ENCODE peak calls at places on chromosomes 4 and X, in seven cellular contexts. K is neuronal stem cell, O is H1, D is H9, V is IMR-90, J is mesenchymal stem cell, B is trophoblast cell. P is an unnamed sample. For H3K4me1, the result is how much of the 10 kb centered on the place peaks cover.

GRCh38 chr4:91116861-91117260 is 989.7 kb downstream of the CCSER1 start:
- DNase-seq in K (no peak), B (peak), O (no peak), V (no peak), D (no peak), J (peak), P (peak)

GRCh38 chr4:169955521-169955920 is 70.7 kb downstream of the MFAP3L start:
- DNase-seq in J (no peak), V (no peak), B (no peak), D (no peak), O (no peak), K (no peak), P (no peak)

GRCh38 chr4:57023104-57023503 is 44.4 kb downstream of the POLR2B start:
- DNase-seq in O (no peak), J (peak), K (no peak), V (peak), B (no peak), D (no peak), P (no peak)

GRCh38 chr4:168994961-168995360 is 15.1 kb downstream of the CBR4 start:
- DNase-seq in D (no peak), O (no peak), K (no peak), B (no peak), V (no peak), J (no peak), P (no peak)

GRCh38 chrX:76555816-76556215 is 128.3 kb downstream of the MAGEE1 start:
- DNase-seq in B (peak), O (peak), J (no peak), V (peak), K (peak), D (peak), P (peak)

GRCh38 chr4:181822005-181822375 is 421.2 kb upstream of the TENM3 start:
- DNase-seq in O (no peak), D (no peak), J (no peak), B (no peak), V (no peak), K (no peak), P (peak)

GRCh38 chr4:102139132-102139573 is 206.1 kb downstream of the SLC39A8 start:
- DNase-seq in K (no peak), J (peak), V (no peak), D (no peak), O (no peak), B (no peak), P (no peak)

GRCh38 chr4:162959056-162959455 is 207.6 kb downstream of the NAF1 start:
- DNase-seq in O (peak), V (no peak), D (peak), B (peak), K (no peak), J (no peak), P (peak)

GRCh38 chr4:114911141-114911540 is 202.3 kb downstream of the NDST4 start:
- DNase-seq in K (no peak), V (no peak), J (no peak), D (no peak), O (no peak), B (no peak), P (no peak)

GRCh38 chr4:39541987-39542632 is 14.9 kb upstream of the UGDH start:
- DNase-seq in O (no peak), D (no peak), V (no peak), B (no peak), K (no peak), J (no peak), P (no peak)

GRCh38 chrX:39688576-39689373 is 409.0 kb downstream of the BCOR start:
- DNase-seq in K (peak), V (peak), O (peak), D (peak), J (peak), B (peak), P (peak)

GRCh38 chr4:169398294-169398693 is 127.5 kb upstream of the SH3RF1 start:
- DNase-seq in V (peak), B (no peak), O (no peak), K (no peak), D (no peak), J (peak), P (no peak)

GRCh38 chrX:136708348-136708747 is 60.4 kb downstream of the CD40LG start:
- DNase-seq in K (no peak), B (peak), V (peak), O (no peak), J (peak), D (no peak), P (no peak)

GRCh38 chrX:43349363-43349762 is 306.7 kb upstream of the MAOA start:
- DNase-seq in B (peak), O (peak), K (peak), D (peak), J (peak), V (peak), P (peak)

GRCh38 chr4:38734886-38735285 is 47.9 kb downstream of the TLR10 start:
- DNase-seq in O (no peak), K (no peak), V (no peak), B (no peak), D (no peak), J (no peak), P (no peak)

GRCh38 chr4:2226261-2226660 is 15.7 kb downstream of the HAUS3 start:
- DNase-seq in K (no peak), D (no peak), O (no peak), B (no peak), V (no peak), J (no peak), P (no peak)

GRCh38 chr4:111323496-111323895 is 700.6 kb upstream of the PITX2 start:
- DNase-seq in J (peak), K (no peak), O (no peak), D (no peak), V (peak), B (peak), P (peak)

GRCh38 chr4:85569730-85570299 is 94.9 kb downstream of the ARHGAP24 start:
- DNase-seq in D (no peak), O (no peak), K (no peak), V (no peak), B (no peak), J (no peak), P (no peak)

GRCh38 chr4:152010680-152011079 is 249.9 kb upstream of the GATB start:
- DNase-seq in O (no peak), V (no peak), D (no peak), J (no peak), K (no peak), B (no peak), P (no peak)

GRCh38 chrX:153934473-153935325 is at the start of gene NAA10:
- DNase-seq in D (peak), K (peak), B (peak), V (peak), O (peak), J (peak), P (peak)

GRCh38 chr4:152735302-152735917 is 44.1 kb downstream of the TIGD4 start:
- DNase-seq in V (peak), D (no peak), J (peak), O (no peak), B (peak), K (no peak), P (peak)

GRCh38 chr4:135735543-135735942 is 1534.0 kb upstream of the PABPC4L start:
- DNase-seq in O (no peak), J (no peak), K (no peak), V (no peak), B (no peak), D (no peak), P (no peak)

GRCh38 chr4:184370711-184371389 is 103.5 kb downstream of the IRF2 start:
- DNase-seq in O (no peak), V (peak), J (no peak), B (no peak), D (no peak), K (no peak), P (no peak)

GRCh38 chr4:140884431-140885058 is 128.4 kb upstream of the TBC1D9 start:
- DNase-seq in O (peak), J (peak), K (peak), B (peak), V (peak), D (peak), P (peak)

GRCh38 chrX:49042581-49043219 is 457 bp downstream of the TFE3 start:
- DNase-seq in B (no peak), D (no peak), J (no peak), V (no peak), K (no peak), O (no peak), P (no peak)

GRCh38 chr4:6634746-6635145 is 5.7 kb upstream of the MRFAP1 start:
- DNase-seq in J (no peak), B (no peak), V (no peak), D (no peak), O (no peak), K (no peak), P (no peak)

GRCh38 chrX:46770817-46771163 is 11.9 kb upstream of the SLC9A7 start:
- DNase-seq in K (no peak), B (peak), V (peak), O (no peak), J (peak), D (no peak), P (peak)

GRCh38 chrX:38275615-38276014 is 51.7 kb downstream of the RPGR start:
- DNase-seq in K (no peak), V (peak), J (peak), O (no peak), D (no peak), B (peak), P (no peak)

GRCh38 chr4:125140966-125141495 is 173.7 kb upstream of the FAT4 start:
- DNase-seq in V (peak), J (peak), O (no peak), D (no peak), B (peak), K (no peak), P (no peak)

GRCh38 chr4:166017804-166018203 is 144.8 kb downstream of the TLL1 start:
- DNase-seq in J (no peak), K (no peak), O (no peak), V (no peak), D (no peak), B (no peak), P (no peak)

GRCh38 chr4:164799410-164799809 is 45.5 kb downstream of the SMIM31 start:
- DNase-seq in B (no peak), V (no peak), K (peak), O (no peak), D (peak), J (no peak), P (no peak)

GRCh38 chrX:140180585-140180984 is 215.3 kb upstream of the CXorf66 start:
- DNase-seq in B (no peak), V (peak), J (no peak), D (no peak), K (no peak), O (no peak), P (no peak)

GRCh38 chr4:186304816-186305520 is 39.0 kb downstream of the F11 start:
- DNase-seq in V (peak), J (no peak), K (no peak), D (no peak), B (no peak), O (no peak), P (peak)

GRCh38 chr4:112532267-112532666 is 16.3 kb upstream of the NEUROG2 start:
- DNase-seq in O (no peak), B (no peak), V (peak), D (no peak), J (no peak), K (no peak), P (no peak)
- H2BK120ac ChIP-seq in O (no peak), B (no peak), V (no peak), D (no peak), J (no peak), K (no peak), P (no peak)

GRCh38 chrX:2699959-2700358 is 8.9 kb downstream of the CD99 start:
- DNase-seq in V (no peak), J (no peak), K (no peak), O (no peak), B (no peak), D (no peak), P (no peak)

GRCh38 chrX:2703991-2704369 is 12.9 kb downstream of the CD99 start:
- DNase-seq in O (no peak), B (no peak), V (no peak), J (no peak), D (no peak), K (no peak), P (peak)

GRCh38 chrX:2698604-2699003 is 7.5 kb downstream of the CD99 start:
- DNase-seq in B (peak), K (no peak), D (no peak), V (no peak), O (no peak), J (no peak), P (no peak)

GRCh38 chrX:2700405-2701320 is 9.6 kb downstream of the CD99 start:
- DNase-seq in V (no peak), D (no peak), B (no peak), K (no peak), O (no peak), J (no peak), P (no peak)

GRCh38 chrX:2701600-2701999 is 10.5 kb downstream of the CD99 start:
- DNase-seq in J (no peak), K (no peak), B (no peak), D (no peak), O (no peak), V (no peak), P (no peak)
- H3K4me1 ChIP-seq in J (under half), K (under half), B (under half), D (under half), O (under half), V (under half), P (under half)

DNA sequence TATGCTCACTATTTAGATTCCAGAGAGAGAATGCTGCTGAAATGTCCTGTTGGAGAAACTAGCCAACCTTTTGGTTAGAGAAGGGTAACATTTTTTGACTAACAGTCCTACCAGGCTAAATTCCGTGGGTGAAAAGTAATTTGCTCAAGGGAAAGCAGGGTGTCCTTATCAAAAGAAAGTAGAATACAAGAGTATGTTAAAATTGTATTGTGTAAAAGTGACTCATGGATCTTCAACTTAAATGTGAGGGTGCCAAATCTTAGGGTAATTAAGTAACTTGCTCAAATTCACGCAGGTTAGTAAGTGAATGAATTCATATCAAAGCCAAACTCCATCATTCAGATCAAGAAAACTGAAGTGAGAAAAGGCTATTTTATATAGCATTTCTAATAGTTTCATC is 81.7 kb downstream of the PCDH7 start:
- DNase-seq in J (no peak), K (no peak), V (no peak), B (no peak), O (no peak), D (no peak), P (no peak)
- H2BK120ac ChIP-seq in J (no peak), K (no peak), V (no peak), B (no peak), O (no peak), D (no peak), P (no peak)

GRCh38 chr4:15925830-15926229 is 12.7 kb downstream of the FGFBP1 start:
- DNase-seq in O (no peak), D (no peak), V (no peak), B (no peak), K (no peak), J (no peak), P (no peak)

GRCh38 chr4:15920723-15921591 is 17.6 kb downstream of the FGFBP1 start:
- DNase-seq in D (no peak), J (peak), B (peak), K (no peak), O (no peak), V (peak), P (no peak)

GRCh38 chr4:15917297-15917696 is 21.2 kb downstream of the FGFBP1 start:
- DNase-seq in B (no peak), J (no peak), O (no peak), D (no peak), V (no peak), K (no peak), P (no peak)

GRCh38 chr4:15918484-15919129 is 19.9 kb downstream of the FGFBP1 start:
- DNase-seq in V (no peak), O (no peak), B (peak), J (no peak), K (no peak), D (no peak), P (no peak)

DNA sequence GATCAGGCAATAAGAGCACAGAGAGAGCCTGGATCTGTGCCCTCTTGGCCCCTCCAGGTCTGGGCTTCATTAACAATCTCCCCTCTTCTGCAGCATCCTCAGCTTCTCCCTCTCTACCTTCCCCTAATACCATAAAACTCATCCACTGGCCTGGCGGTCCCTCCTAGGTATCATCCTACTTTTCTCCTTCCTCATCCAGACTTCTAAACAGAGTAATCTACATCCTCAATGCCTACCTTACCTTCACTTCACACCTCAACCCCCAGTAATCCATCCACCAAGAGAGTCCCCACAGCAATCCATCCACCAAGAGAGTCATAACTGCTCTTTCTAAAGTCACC is 17.0 kb downstream of the FGFBP1 start:
- DNase-seq in K (no peak), B (no peak), O (no peak), V (no peak), D (no peak), J (no peak), P (no peak)
- H3K4me1 ChIP-seq in K (under half), B (under half), O (under half), V (under half), D (under half), J (under half), P (under half)

DNA sequence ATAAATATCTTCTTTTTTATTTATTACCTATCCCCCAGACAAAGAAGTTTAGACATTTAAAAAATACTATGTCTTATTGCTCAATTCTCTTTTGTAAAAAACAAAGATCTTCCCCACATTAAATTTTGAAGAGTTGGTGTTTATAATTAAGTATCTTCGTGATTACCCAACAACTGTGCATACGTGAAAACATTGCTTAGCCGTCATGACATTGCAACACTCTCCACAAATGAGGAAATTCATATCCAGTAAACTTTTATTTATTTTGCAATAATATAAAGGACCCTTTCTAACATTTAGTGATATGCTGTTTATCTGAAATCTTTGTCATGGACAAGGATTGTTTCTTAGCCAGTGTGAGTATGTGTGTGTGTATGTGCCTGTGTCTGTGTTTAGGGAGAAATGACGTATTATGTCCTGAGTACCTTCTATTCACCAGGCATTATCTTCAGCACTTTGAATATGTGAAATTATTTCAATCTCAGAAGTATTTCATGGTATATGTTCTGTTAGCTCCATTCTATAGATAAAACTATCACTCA is 26.1 kb upstream of the EREG start:
- DNase-seq in K (no peak), V (peak), J (peak), B (peak), O (no peak), D (no peak), P (no peak)
- H2BK120ac ChIP-seq in K (no peak), V (no peak), J (no peak), B (no peak), O (no peak), D (no peak), P (no peak)

GRCh38 chr4:83082777-83083176 is 31.8 kb downstream of the PLAC8 start:
- DNase-seq in B (peak), D (no peak), J (no peak), K (no peak), V (no peak), O (no peak), P (no peak)
- H3K4me1 ChIP-seq in B (under half), D (under half), J (under half), K (under half), V (under half), O (under half), P (under half)

GRCh38 chrX:70954871-70955270 is 24.0 kb upstream of the SLC7A3 start:
- DNase-seq in K (no peak), B (no peak), V (no peak), J (no peak), D (no peak), O (no peak), P (no peak)

DNA sequence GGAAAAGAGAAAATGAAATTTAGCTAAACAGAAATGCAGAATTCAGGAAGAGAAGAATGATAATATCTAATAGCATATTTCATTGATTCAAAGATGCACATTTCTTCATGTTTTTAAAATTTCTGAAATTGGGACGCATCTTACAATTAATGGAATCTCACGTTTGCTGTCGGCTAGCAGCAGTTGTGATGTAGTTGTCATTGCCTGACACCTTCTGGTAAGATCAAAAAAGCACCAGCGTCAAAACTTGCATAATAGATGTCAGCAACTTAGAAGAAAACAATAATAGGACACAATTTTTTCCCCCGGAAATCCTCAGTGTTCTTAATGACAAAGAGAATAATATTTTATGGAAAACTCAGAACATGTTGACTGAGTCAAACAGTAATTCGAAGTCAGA is 29.8 kb upstream of the SLC7A3 start:
- DNase-seq in B (peak), V (no peak), O (no peak), J (no peak), D (no peak), K (no peak), P (peak)
- H2BK120ac ChIP-seq in B (no peak), V (no peak), O (no peak), J (no peak), D (no peak), K (no peak), P (no peak)

DNA sequence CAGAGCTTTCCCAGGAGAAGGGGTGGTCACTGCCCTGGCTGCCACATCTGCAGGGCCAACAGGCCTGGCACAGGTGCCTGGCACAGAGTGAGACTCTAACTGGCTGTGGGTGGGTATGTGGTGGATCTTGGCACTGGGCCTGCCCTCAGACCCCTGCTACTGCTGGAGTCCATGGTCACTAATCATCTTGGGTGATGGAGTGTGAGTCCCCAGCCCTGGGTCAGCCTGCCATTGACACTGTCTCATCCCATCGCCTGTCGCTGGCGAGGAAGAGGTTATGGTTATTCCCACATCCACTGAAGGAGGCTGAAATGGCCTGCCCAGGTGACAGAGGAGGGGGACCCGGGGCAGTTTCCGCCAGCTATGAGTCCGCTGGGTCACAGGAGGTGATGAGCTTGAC is 55.2 kb downstream of the ABLIM2 start:
- DNase-seq in V (no peak), D (no peak), K (no peak), O (no peak), B (no peak), J (no peak), P (no peak)
- H3K4me1 ChIP-seq in V (under half), D (under half), K (under half), O (under half), B (under half), J (under half), P (under half)

DNA sequence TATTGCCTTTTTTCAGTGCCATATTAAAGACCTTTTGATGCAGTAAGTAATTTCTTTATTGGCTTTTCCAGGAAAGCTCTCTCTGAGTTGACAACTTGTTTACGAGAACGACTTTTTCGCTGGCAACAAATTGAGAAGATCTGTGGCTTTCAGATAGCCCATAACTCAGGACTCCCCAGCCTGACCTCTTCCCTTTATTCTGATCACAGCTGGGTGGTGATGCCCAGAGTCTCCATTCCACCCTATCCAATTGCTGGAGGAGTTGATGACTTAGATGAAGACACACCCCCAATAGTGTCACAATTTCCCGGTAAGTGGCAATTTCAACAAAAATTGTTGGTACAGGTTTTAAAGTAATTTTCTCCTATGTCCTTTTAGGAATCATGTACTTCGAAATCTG is 148.1 kb downstream of the STIM2 start:
- DNase-seq in V (no peak), B (no peak), J (no peak), O (no peak), K (no peak), D (no peak), P (no peak)
- H2BK120ac ChIP-seq in V (peak), B (no peak), J (no peak), O (no peak), K (no peak), D (no peak), P (no peak)